ENCODE peak calls at places on chromosomes 16 and 17, in ten cellular contexts. D is neural progenitor cell; L is IMR-90; T is fibroblast of lung; P is ovary; C is HCT116; E is breast epithelium; K is CD8-positive, alpha-beta T cell; F is retinal pigment epithelial cell; S is GM23338. G is an unnamed sample.

GRCh38 chr16:88785106-88785924 is at the start of gene PIEZO1:
- DNase-seq in D (peak), E (no peak), L (peak), K (peak), S (peak), T (peak), C (no peak), P (peak), F (no peak), G (no peak)

GRCh38 chr16:78081341-78081740 is 18.1 kb upstream of the WWOX start:
- DNase-seq in P (no peak), K (no peak), F (no peak), D (no peak), L (no peak), C (no peak), S (no peak), T (no peak), E (no peak), G (no peak)

GRCh38 chr16:1492923-1493745 is at the start of gene TELO2:
- DNase-seq in T (peak), D (peak), F (no peak), K (peak), L (peak), P (peak), E (peak), C (peak), S (peak), G (no peak)

GRCh38 chr17:46013502-46014165 is 14.6 kb downstream of the STH start:
- DNase-seq in P (no peak), S (no peak), F (no peak), E (no peak), T (peak), L (peak), C (no peak), K (no peak), D (peak), G (no peak)

GRCh38 chr17:2108170-2108569 is 53.3 kb downstream of the HIC1 start:
- DNase-seq in S (no peak), F (no peak), K (no peak), C (no peak), E (no peak), T (no peak), D (no peak), P (no peak), L (peak), G (no peak)

GRCh38 chr17:37276475-37276874 is 99.3 kb upstream of the C17orf78 start:
- DNase-seq in D (no peak), F (no peak), S (no peak), E (no peak), L (peak), T (no peak), K (no peak), P (no peak), C (no peak), G (no peak)

GRCh38 chr16:66751135-66751991 is at the start of gene DYNC1LI2:
- DNase-seq in K (peak), E (peak), T (peak), D (peak), P (peak), C (peak), L (peak), F (no peak), S (peak), G (no peak)

GRCh38 chr17:27649929-27650328 is 18.9 kb downstream of the LGALS9 start:
- DNase-seq in L (no peak), D (no peak), T (no peak), P (no peak), S (no peak), F (no peak), C (no peak), K (no peak), E (no peak), G (no peak)

GRCh38 chr16:88533945-88534641 is 36.1 kb upstream of the ZC3H18 start:
- DNase-seq in E (peak), P (peak), D (peak), F (no peak), L (peak), T (peak), C (peak), K (peak), S (peak), G (no peak)

GRCh38 chr16:69434066-69434465 is 9.6 kb downstream of the CYB5B start:
- DNase-seq in K (no peak), D (no peak), E (no peak), C (no peak), F (no peak), P (no peak), L (no peak), T (no peak), S (no peak), G (no peak)

GRCh38 chr16:56814537-56815432 is 50.2 kb upstream of the SLC12A3 start:
- DNase-seq in D (peak), E (peak), C (no peak), L (no peak), K (no peak), F (no peak), P (no peak), T (no peak), S (no peak), G (no peak)

GRCh38 chr16:48895142-48895541 is 285.2 kb upstream of the N4BP1 start:
- DNase-seq in P (no peak), K (no peak), L (no peak), C (no peak), E (no peak), T (no peak), F (no peak), S (peak), D (peak), G (no peak)

GRCh38 chr16:48887646-48888045 is 277.7 kb upstream of the N4BP1 start:
- DNase-seq in K (no peak), D (no peak), C (no peak), P (no peak), E (no peak), L (no peak), T (no peak), F (no peak), S (no peak), G (no peak)

GRCh38 chr16:48897698-48898205 is 287.8 kb upstream of the N4BP1 start:
- DNase-seq in L (no peak), D (no peak), T (no peak), F (no peak), P (no peak), C (no peak), S (no peak), E (no peak), K (no peak), G (no peak)

DNA sequence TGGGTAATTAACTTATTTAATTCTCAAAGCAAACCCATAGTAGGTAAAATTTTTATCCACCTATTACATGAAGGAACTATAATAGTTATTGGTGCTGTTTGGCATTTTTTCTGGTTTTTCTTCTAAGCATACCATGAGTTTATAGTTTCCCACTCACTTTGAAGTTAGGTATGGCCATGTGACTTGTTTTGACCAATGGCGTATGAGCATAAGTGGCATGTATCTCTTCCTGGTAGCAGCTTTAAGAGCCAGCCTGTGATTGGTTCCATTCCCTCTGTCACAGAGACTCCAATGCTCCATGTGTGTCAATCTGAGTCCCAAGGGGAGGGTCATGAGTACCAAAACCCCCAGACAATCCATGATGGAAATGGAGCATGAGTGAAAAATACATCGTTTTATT is 282.9 kb upstream of the N4BP1 start:
- DNase-seq in L (no peak), P (no peak), T (no peak), F (no peak), D (no peak), E (no peak), C (peak), S (peak), K (no peak), G (no peak)
- TF ChIP-seq CTCF in L (no peak), P (no peak), T (no peak), F (no peak), D (no peak), E (no peak), C (no peak), S (no peak), K (no peak), G (no peak)

GRCh38 chr16:52256310-52257078 is 290.4 kb downstream of the TOX3 start:
- DNase-seq in T (no peak), S (no peak), E (no peak), K (no peak), C (no peak), P (no peak), F (no peak), D (no peak), L (no peak), G (peak)
- H3K4me3 ChIP-seq in T (no peak), S (no peak), E (no peak), K (no peak), C (no peak), P (no peak), F (no peak), D (no peak), L (no peak), G (no peak)

DNA sequence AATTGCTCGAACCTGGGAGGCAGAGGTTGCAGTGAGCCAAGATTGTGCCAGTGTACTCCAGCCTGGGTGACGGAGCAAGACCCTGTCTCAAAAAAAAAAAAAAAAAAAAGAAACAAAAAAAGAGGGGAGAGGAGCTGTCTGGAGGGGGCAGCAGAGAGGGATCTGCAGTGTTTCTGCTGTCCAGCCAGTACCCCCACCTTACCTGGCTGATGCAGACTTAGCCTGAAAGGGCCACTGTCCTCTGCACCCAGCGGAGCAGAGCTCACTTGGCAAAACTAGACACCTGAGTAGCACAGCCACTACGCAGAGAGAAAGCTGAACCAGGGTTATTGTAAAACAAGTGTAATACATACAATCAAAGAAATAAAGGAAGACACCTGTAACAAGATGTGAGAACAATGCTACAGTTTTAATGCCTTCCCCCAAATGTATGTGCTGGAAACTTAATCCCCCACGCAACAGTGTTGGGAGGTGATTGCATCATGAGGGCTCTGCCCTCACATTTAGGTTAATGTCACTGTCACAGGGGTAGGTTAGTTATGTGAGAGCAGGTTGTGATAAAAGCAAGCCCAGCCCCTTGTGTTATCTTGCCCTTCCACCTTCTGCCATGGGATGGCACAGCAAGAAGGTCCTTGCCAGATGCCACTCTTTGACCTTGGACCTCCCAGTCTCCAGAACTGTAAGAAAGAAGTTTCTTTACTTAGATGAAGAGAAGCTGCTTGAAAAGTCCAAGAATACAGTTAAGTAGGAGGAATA is 211.2 kb downstream of the RPTOR start:
- DNase-seq in D (no peak), C (no peak), S (peak), T (no peak), K (no peak), F (no peak), E (no peak), L (no peak), P (no peak), G (no peak)
- TF ChIP-seq CTCF in D (peak), C (peak), S (peak), T (no peak), K (no peak), F (peak), E (no peak), L (peak), P (no peak), G (peak)

DNA sequence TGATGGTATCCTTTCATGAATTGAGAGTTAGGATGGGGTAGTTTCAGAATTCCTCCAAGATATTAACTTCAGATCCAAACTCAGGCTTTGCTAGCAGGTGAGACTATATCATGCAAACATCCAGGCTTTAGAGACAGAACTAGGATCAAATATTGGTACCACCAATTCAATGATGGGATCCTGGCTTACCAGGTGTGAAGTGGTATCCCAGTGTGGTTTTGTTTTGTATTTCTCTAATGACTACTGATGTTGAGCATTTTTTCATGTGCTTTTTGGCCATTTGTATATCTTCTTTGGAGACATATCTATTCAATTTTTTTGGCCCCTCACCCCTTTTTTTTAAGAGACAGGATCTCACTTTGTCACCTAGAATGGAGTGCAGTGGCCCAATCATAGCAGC is 57.0 kb downstream of the TOM1L2 start:
- DNase-seq in D (no peak), K (no peak), E (no peak), L (no peak), F (no peak), P (no peak), S (no peak), C (no peak), T (no peak), G (no peak)
- H3K4me3 ChIP-seq in D (no peak), K (no peak), E (no peak), L (no peak), F (no peak), P (no peak), S (no peak), C (no peak), T (no peak), G (no peak)

DNA sequence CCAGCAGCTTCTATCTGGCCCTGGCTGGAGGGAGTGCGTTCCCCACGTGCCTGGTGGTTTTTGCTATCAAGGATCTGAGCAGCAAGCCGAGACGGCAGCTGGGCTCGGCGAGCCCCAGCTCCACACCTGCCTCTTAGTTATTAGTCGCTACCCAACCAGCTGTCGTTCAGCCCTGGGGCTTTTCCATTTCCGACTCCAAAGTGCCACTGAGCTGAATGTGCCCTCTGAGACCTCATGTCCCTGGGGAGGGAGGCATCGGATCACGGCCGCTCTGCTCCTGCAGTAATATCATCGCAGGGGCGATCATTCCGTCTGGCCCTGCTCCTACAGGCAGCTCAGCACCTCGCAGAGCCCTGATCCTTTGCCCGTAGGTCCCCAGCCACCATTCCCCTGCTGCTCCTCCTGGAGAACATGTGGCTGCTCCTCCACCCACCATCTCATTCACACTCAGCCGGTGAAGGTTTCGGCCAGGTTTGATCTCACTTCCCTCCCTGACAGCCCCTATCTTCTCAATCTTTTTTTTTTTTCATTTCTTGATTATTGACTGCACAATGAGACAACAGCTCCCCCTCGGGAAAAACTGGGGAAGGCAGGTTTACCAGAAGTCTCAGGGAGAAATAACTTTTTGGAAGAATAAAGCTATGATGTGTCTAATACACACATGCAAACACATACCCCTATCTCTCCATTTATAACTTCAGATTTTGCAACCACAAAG is 86.7 kb downstream of the ZFHX3 start:
- DNase-seq in F (no peak), C (no peak), S (no peak), D (no peak), T (peak), K (no peak), E (no peak), P (no peak), L (peak), G (no peak)
- TF ChIP-seq CTCF in F (peak), C (peak), S (peak), D (peak), T (peak), K (no peak), E (peak), P (no peak), L (peak), G (peak)

GRCh38 chr16:74999208-74999682 is 421 bp downstream of the ZNRF1 start:
- DNase-seq in C (no peak), D (no peak), S (peak), F (no peak), E (no peak), T (no peak), K (peak), P (peak), L (no peak), G (no peak)

GRCh38 chr16:75002474-75002873 is 3.6 kb downstream of the ZNRF1 start:
- DNase-seq in F (no peak), S (no peak), C (no peak), D (no peak), P (no peak), E (no peak), K (no peak), T (no peak), L (no peak), G (no peak)

GRCh38 chr16:74998481-74999207 is at the start of gene ZNRF1:
- DNase-seq in L (peak), K (peak), C (peak), E (peak), P (peak), S (peak), D (peak), T (peak), F (peak), G (no peak)

GRCh38 chr16:75000481-75001081 is 1.8 kb downstream of the ZNRF1 start:
- DNase-seq in E (no peak), T (no peak), S (no peak), P (no peak), C (no peak), D (peak), K (no peak), L (peak), F (no peak), G (no peak)

DNA sequence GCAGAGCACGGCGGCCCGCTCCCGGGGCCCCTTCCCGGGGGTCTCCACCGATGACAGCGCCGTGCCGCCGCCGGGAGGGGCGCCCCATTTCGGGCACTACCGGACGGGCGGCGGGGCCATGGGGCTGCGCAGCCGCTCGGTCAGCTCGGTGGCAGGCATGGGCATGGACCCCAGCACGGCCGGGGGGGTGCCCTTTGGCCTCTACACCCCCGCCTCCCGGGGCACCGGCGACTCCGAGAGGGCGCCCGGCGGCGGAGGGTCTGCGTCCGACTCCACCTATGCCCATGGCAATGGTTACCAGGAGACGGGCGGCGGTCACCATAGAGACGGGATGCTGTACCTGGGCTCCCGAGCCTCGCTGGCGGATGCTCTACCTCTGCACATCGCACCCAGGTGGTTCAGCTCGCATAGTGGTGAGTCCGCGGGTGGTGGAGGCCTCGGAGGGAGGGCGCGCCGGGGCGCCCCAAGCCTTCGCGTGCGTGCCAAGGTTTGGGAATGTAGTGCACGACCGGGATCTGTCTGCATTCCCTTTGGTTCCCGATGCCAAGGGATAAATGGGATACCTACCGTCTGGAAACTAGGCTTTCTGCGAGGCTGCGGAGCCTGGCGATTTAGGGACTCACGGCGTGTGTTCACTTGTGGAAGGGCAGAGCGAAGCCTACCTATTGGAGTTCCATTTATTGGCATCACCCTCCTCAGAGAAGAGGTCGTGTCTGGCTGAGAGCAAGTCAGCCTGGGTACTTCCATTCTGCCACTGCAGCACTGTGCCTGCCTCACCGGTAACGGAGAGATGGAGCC is 1.1 kb downstream of the ZNRF1 start:
- DNase-seq in D (peak), L (no peak), S (peak), F (no peak), T (no peak), K (peak), E (peak), C (no peak), P (peak), G (no peak)
- H3K4me3 ChIP-seq in D (peak), L (peak), S (peak), F (peak), T (peak), K (peak), E (peak), C (peak), P (peak), G (peak)

GRCh38 chr16:84952335-84953050 is 58.8 kb downstream of the ZDHHC7 start:
- DNase-seq in E (peak), D (peak), L (peak), T (peak), C (peak), S (peak), P (peak), K (peak), F (peak), G (no peak)
- TF ChIP-seq CTCF in E (peak), D (peak), L (peak), T (peak), C (peak), S (peak), P (peak), K (peak), F (peak), G (peak)

G was measured in epithelial cell of proximal tubule.